ENCODE peak calls at places on chromosome 5, in nine cellular contexts. N is PC-9, X is foreskin fibroblast, S is cardiac fibroblast, L is fibroblast of mammary gland, D is A549, H is uterus, P is endodermal cell, F is Peyer's patch. G is an unnamed sample.
A peak's percentile ranks its signal among the peaks of the same experiment; 100 is the strongest.

GRCh38 chr5:102893942-102894341 is 138.8 kb downstream of the PAM start:
- DNase-seq in L (no peak), D (no peak), H (no peak), N (no peak), X (no peak), S (no peak), P (peak; percentile 59), F (no peak), G (no peak)

GRCh38 chr5:38831909-38832308 is 13.9 kb upstream of the OSMR start:
- DNase-seq in D (peak; percentile 66), L (peak; percentile 69), H (no peak), F (no peak), S (peak; percentile 71), P (peak; percentile 71), N (no peak), X (peak; percentile 54), G (no peak)

GRCh38 chr5:39476466-39477215 is 51.9 kb upstream of the DAB2 start:
- DNase-seq in D (no peak), L (peak; percentile 87), H (no peak), F (no peak), N (no peak), S (peak; percentile 87), X (peak; percentile 86), P (no peak), G (no peak)

GRCh38 chr5:102856374-102856748 is 101.3 kb downstream of the PAM start:
- DNase-seq in F (no peak), P (no peak), H (no peak), N (no peak), L (peak; percentile 83), X (peak; percentile 83), S (peak; percentile 49), D (no peak), G (no peak)

GRCh38 chr5:152987156-152987555 is 503.3 kb upstream of the GRIA1 start:
- DNase-seq in P (no peak), F (no peak), L (no peak), D (no peak), S (no peak), H (no peak), X (no peak), N (no peak), G (no peak)

GRCh38 chr5:112142769-112143270 is 276.3 kb downstream of the EPB41L4A start:
- DNase-seq in P (no peak), D (no peak), L (peak; percentile 77), X (peak; percentile 78), H (no peak), S (peak; percentile 89), N (no peak), F (no peak), G (peak; percentile 58)

GRCh38 chr5:15222156-15222555 is 277.8 kb upstream of the FBXL7 start:
- DNase-seq in F (no peak), P (no peak), D (no peak), H (no peak), S (no peak), X (peak; percentile 35), L (no peak), N (no peak), G (no peak)

GRCh38 chr5:137209232-137209810 is 289.8 kb downstream of the SPOCK1 start:
- DNase-seq in S (no peak), F (no peak), H (no peak), X (no peak), P (no peak), N (no peak), D (no peak), L (no peak), G (no peak)

GRCh38 chr5:6733411-6734242 is 20.4 kb downstream of the TENT4A start:
- DNase-seq in D (no peak), P (no peak), N (no peak), L (peak; percentile 53), S (peak; percentile 66), H (no peak), X (no peak), F (no peak), G (no peak)

GRCh38 chr5:166068547-166069335 is 2222.7 kb upstream of the WWC1 start:
- DNase-seq in D (no peak), N (no peak), S (no peak), F (no peak), L (peak; percentile 3), X (no peak), P (no peak), H (no peak), G (no peak)

GRCh38 chr5:30279237-30279636 is 914.2 kb upstream of the CDH6 start:
- DNase-seq in L (no peak), D (no peak), X (no peak), N (no peak), P (no peak), H (no peak), S (peak; percentile 6), F (no peak), G (no peak)

GRCh38 chr5:172708183-172708505 is 62.9 kb downstream of the DUSP1 start:
- DNase-seq in N (no peak), X (no peak), P (no peak), L (no peak), D (no peak), S (no peak), H (no peak), F (no peak), G (no peak)

DNA sequence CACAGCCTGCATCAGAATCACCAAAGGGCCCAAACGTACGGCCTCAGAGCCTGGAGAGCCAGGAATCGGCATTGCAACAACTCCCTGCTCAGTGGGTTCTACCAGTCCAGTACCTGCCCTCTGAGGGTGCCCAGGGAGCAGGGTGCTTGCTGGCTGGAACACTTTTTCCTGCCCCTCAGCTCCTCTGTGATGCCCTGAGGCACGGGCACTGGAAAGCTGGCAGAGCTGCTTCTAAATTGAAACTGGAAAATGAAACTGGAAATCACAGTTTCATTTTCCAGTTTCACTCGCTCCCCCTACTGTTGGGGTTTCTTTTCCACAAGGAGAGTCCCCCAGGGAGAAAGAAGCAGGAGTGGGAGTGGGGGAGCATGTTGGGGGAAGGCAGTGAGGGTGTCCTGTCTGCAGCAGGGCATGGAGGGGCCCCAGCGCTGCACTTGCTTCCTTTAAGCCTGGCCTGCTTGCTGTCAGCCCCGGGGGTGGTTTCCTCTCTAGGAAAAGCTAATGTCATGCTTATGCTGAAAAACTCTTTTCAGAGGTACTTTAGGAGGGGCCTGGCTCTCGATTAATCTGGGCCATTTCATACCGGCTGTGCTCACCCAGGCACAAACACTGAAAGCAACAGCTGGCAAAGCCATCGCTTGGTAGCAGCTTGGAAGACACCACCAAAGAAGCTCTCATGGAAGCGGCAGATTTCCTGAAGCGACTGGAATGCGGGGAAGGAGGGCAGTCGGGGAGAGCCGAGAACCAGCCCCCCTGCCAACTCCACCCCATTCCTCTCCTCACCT is 26.2 kb downstream of the IRF1 start:
- DNase-seq in F (peak; percentile 62), D (no peak), P (peak; percentile 73), H (peak; percentile 13), X (peak; percentile 32), L (no peak), S (no peak), N (peak; percentile 68), G (no peak)
- H3K4me3 ChIP-seq in F (peak overlapping the region; percentile 20), D (no peak overlapping the region), P (no peak overlapping the region), H (no peak overlapping the region), X (no peak overlapping the region), L (no peak overlapping the region), S (no peak overlapping the region), N (peak overlapping the region; percentile 38), G (peak overlapping the region; percentile 40)

DNA sequence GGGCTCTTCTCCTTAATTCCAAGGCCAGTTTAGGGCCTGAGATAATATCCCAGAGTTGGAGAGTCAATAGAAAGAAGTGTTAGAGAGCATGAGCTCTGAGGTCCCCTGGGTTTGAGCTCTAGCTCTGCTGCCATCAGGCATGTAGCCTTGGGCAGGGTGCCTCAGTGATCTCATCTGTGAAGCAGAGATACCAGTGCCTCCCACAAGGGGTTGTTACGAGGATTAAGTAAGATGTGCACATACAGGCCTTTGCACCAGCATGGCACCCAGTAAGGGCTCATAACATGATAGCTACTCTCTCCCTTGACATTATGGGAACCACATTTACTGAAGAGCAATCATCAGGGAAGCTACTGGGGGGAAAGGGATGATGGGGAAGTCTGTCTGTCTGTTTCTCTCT is 265.7 kb downstream of the HSPA4 start:
- DNase-seq in N (no peak), P (no peak), D (no peak), X (no peak), L (no peak), F (no peak), S (no peak), H (no peak), G (no peak)
- H3K4me3 ChIP-seq in N (no peak overlapping the region), P (no peak overlapping the region), D (no peak overlapping the region), X (no peak overlapping the region), L (no peak overlapping the region), F (no peak overlapping the region), S (no peak overlapping the region), H (no peak overlapping the region), G (no peak overlapping the region)

GRCh38 chr5:34491251-34491620 is 164.9 kb upstream of the RAI14 start:
- DNase-seq in D (no peak), P (peak; percentile 62), F (no peak), X (peak; percentile 80), L (no peak), S (no peak), H (no peak), N (no peak), G (no peak)
- H3K4me3 ChIP-seq in D (no peak overlapping the region), P (no peak overlapping the region), F (no peak overlapping the region), X (no peak overlapping the region), L (no peak overlapping the region), S (no peak overlapping the region), H (no peak overlapping the region), N (no peak overlapping the region), G (no peak overlapping the region)

GRCh38 chr5:134267366-134268018 is 41.6 kb upstream of the PPP2CA start:
- DNase-seq in S (peak; percentile 21), L (peak; percentile 57), F (no peak), N (no peak), P (no peak), X (peak; percentile 74), D (peak; percentile 40), H (no peak), G (no peak)

GRCh38 chr5:134271059-134271458 is 45.2 kb upstream of the PPP2CA start:
- DNase-seq in F (no peak), P (no peak), X (no peak), H (no peak), N (no peak), D (no peak), L (no peak), S (no peak), G (no peak)

GRCh38 chr5:134263801-134264200 is 37.9 kb upstream of the PPP2CA start:
- DNase-seq in X (no peak), S (no peak), F (no peak), P (no peak), H (no peak), L (no peak), D (no peak), N (no peak), G (no peak)

GRCh38 chr5:134268919-134269318 is 43.0 kb upstream of the PPP2CA start:
- DNase-seq in L (no peak), D (no peak), X (no peak), F (no peak), P (no peak), H (no peak), N (no peak), S (no peak), G (no peak)

DNA sequence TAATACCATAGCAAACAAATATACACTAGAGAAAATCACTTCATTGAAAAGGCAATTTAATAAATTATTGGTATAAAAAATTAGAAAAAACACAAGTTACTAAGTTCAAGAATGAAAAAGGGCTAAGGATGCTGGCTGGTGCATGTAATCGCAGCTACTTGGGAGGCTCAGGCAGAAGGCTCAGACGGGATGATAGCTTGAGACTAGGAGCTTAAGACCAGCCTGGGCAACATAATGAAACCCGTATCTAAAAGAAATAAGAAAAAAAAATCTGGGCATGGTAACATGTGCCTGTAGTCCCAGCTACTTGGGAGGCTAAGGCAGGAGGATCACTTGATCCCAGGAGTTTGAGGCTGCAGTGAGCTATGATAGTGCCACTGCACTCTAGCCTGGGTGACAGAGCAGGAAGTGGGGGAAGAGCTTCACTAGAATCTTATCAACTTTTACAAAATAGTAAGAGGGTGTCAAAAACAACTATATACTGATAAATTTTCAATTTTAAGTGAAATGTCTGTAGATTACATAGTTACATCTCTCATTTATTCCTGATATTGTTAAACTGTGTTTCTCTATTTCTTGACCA is 42.2 kb upstream of the PPP2CA start:
- DNase-seq in L (no peak), D (no peak), H (no peak), X (no peak), F (no peak), S (no peak), N (no peak), P (no peak), G (no peak)
- H3K4me3 ChIP-seq in L (no peak overlapping the region), D (no peak overlapping the region), H (no peak overlapping the region), X (no peak overlapping the region), F (no peak overlapping the region), S (no peak overlapping the region), N (no peak overlapping the region), P (no peak overlapping the region), G (no peak overlapping the region)

G was measured in heart left ventricle.